ENCODE peak calls at places on chromosomes 1 and 21, in five cellular contexts. F, C, M, Q and D are unnamed samples.

GRCh38 chr1:152630596-152630995 is 7.7 kb upstream of the LCE3A start:
- DNase-seq in F (no peak), C (no peak), M (no peak), Q (no peak), D (no peak)

GRCh38 chr1:226588484-226588883 is 39.9 kb downstream of the STUM start:
- DNase-seq in F (no peak), C (no peak), M (no peak), Q (no peak), D (no peak)

GRCh38 chr21:41399401-41399800 is 26.6 kb upstream of the MX1 start:
- DNase-seq in F (no peak), C (no peak), M (no peak), Q (no peak), D (no peak)

GRCh38 chr1:93690921-93691789 is 9.5 kb upstream of the BCAR3 start:
- DNase-seq in F (no peak), C (no peak), M (no peak), Q (no peak), D (no peak)

GRCh38 chr1:53580009-53580400 is 120.8 kb downstream of the DMRTB1 start:
- DNase-seq in F (no peak), C (no peak), M (no peak), Q (no peak), D (no peak)

GRCh38 chr1:145804235-145805045 is 19.5 kb downstream of the RNF115 start:
- DNase-seq in F (no peak), C (no peak), M (no peak), Q (no peak), D (no peak)

GRCh38 chr1:944341-945325 is 14.4 kb downstream of the NOC2L start:
- DNase-seq in F (no peak), C (no peak), M (no peak), Q (no peak), D (peak)

GRCh38 chr21:45892156-45892919 is 89.2 kb upstream of the COL6A1 start:
- DNase-seq in F (no peak), C (no peak), M (no peak), Q (no peak), D (no peak)

GRCh38 chr1:150464422-150464826 is 22.8 kb upstream of the TARS2 start:
- DNase-seq in F (peak), C (peak), M (peak), Q (peak), D (peak)

GRCh38 chr1:228373681-228374571 is 32.7 kb downstream of the TRIM11 start:
- DNase-seq in F (no peak), C (no peak), M (no peak), Q (no peak), D (peak)

GRCh38 chr1:15951341-15952153 is 24.4 kb downstream of the ZBTB17 start:
- DNase-seq in F (no peak), C (no peak), M (no peak), Q (no peak), D (no peak)

GRCh38 chr1:66533804-66534745 is at the start of gene SGIP1:
- DNase-seq in F (no peak), C (no peak), M (no peak), Q (no peak), D (peak)
- H3K27ac ChIP-seq in F (no peak), C (no peak), M (no peak), Q (no peak), D (peak)

GRCh38 chr1:202122639-202123335 is at the start of gene GPR37L1:
- DNase-seq in F (no peak), C (no peak), M (no peak), Q (peak), D (no peak)
- TF ChIP-seq CTCF in F (peak), C (no peak), M (no peak), Q (peak), D (no peak)

DNA sequence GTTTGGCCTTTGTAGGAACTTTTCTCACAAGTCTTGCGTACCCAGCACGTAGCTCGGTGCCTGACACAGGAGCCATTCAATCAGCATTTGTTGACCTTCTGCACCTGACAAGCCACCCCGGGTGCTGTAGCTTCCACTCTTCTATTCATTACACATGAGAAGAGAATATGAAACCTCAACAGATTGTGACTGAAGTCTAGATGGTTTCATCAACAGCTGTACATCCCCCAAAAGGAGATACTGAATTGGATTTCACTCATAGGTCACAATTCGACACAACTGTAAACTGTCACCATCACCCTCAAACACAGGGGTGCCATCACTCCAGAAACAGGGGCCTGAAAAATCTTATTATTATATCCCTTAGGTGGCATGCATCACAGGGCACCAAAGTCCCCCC is 225.9 kb downstream of the TOMM20 start:
- DNase-seq in F (no peak), C (no peak), M (no peak), Q (no peak), D (no peak)
- H3K27ac ChIP-seq in F (peak), C (no peak), M (no peak), Q (no peak), D (no peak)

GRCh38 chr1:90821152-90821792 is 104.2 kb upstream of the BARHL2 start:
- DNase-seq in F (no peak), C (no peak), M (no peak), Q (no peak), D (no peak)
- TF ChIP-seq CTCF in F (no peak), C (no peak), M (no peak), Q (no peak), D (no peak)

GRCh38 chr1:208308221-208308620 is 64.0 kb upstream of the PLXNA2 start:
- DNase-seq in F (no peak), C (no peak), M (no peak), Q (no peak), D (no peak)

GRCh38 chr1:208304193-208304712 is 60.1 kb upstream of the PLXNA2 start:
- DNase-seq in F (no peak), C (no peak), M (no peak), Q (no peak), D (no peak)

GRCh38 chr1:208314431-208314830 is 70.2 kb upstream of the PLXNA2 start:
- DNase-seq in F (no peak), C (no peak), M (no peak), Q (no peak), D (no peak)

GRCh38 chr1:208312706-208313105 is 68.5 kb upstream of the PLXNA2 start:
- DNase-seq in F (no peak), C (no peak), M (no peak), Q (no peak), D (no peak)

GRCh38 chr1:208309771-208310170 is 65.6 kb upstream of the PLXNA2 start:
- DNase-seq in F (no peak), C (no peak), M (no peak), Q (no peak), D (no peak)
- H3K27ac ChIP-seq in F (no peak), C (no peak), M (no peak), Q (no peak), D (no peak)

GRCh38 chr1:205259998-205260397 is 32.3 kb downstream of the TMCC2 start:
- DNase-seq in F (no peak), C (no peak), M (no peak), Q (no peak), D (no peak)
- TF ChIP-seq CTCF in F (no peak), C (no peak), M (no peak), Q (no peak), D (no peak)

GRCh38 chr1:232574867-232575523 is 54.9 kb downstream of the SIPA1L2 start:
- DNase-seq in F (no peak), C (no peak), M (no peak), Q (no peak), D (no peak)
- H3K27ac ChIP-seq in F (peak), C (no peak), M (no peak), Q (no peak), D (no peak)